ENCODE peak calls at places on chromosome 2, in eight cellular contexts. B is endodermal cell; N is ascending aorta; Q is mesenchymal stem cell; V is heart right ventricle; U is CD8-positive, alpha-beta memory T cell; D is neuronal stem cell; J is adrenal gland. P is an unnamed sample.

GRCh38 chr2:192827735-192828134 is 633.0 kb upstream of the TMEFF2 start:
- DNase-seq in B (peak; percentile 39), N (no peak), Q (no peak), V (no peak), U (no peak), D (no peak), J (no peak), P (no peak)

GRCh38 chr2:37569986-37570688 is 101.3 kb downstream of the CDC42EP3 start:
- DNase-seq in B (no peak), N (no peak), Q (no peak), V (no peak), U (no peak), D (no peak), J (no peak), P (no peak)

GRCh38 chr2:217943379-217944321 is 59.1 kb downstream of the TNS1 start:
- DNase-seq in B (peak; percentile 96), N (peak; percentile 92), Q (peak; percentile 74), V (peak; percentile 91), U (no peak), D (peak; percentile 50), J (peak; percentile 87), P (no peak)

GRCh38 chr2:222506230-222506934 is 82.0 kb downstream of the SGPP2 start:
- DNase-seq in B (no peak), N (no peak), Q (peak; percentile 23), V (no peak), U (no peak), D (no peak), J (no peak), P (no peak)

GRCh38 chr2:85810376-85811172 is 56.8 kb downstream of the ATOH8 start:
- DNase-seq in B (no peak), N (peak; percentile 65), Q (no peak), V (no peak), U (no peak), D (no peak), J (no peak), P (no peak)

GRCh38 chr2:240846881-240847601 is 21.6 kb upstream of the AGXT start:
- DNase-seq in B (no peak), N (no peak), Q (no peak), V (no peak), U (no peak), D (no peak), J (peak; percentile 34), P (no peak)

GRCh38 chr2:46917628-46918027 is 2.0 kb upstream of the MCFD2 start:
- DNase-seq in B (no peak), N (no peak), Q (no peak), V (no peak), U (no peak), D (no peak), J (no peak), P (no peak)

GRCh38 chr2:99615247-99615771 is 125.5 kb upstream of the REV1 start:
- DNase-seq in B (peak; percentile 79), N (no peak), Q (no peak), V (no peak), U (no peak), D (no peak), J (no peak), P (no peak)

GRCh38 chr2:69911985-69912563 is 2.8 kb upstream of the MXD1 start:
- DNase-seq in B (no peak), N (no peak), Q (peak; percentile 76), V (peak; percentile 27), U (no peak), D (peak; percentile 41), J (no peak), P (peak; percentile 37)

GRCh38 chr2:207253946-207254345 is 88.2 kb upstream of the KLF7 start:
- DNase-seq in B (no peak), N (peak; percentile 34), Q (peak; percentile 84), V (no peak), U (no peak), D (no peak), J (no peak), P (no peak)

GRCh38 chr2:84875213-84875560 is 5.7 kb downstream of the TRABD2A start:
- DNase-seq in B (peak; percentile 30), N (peak; percentile 38), Q (no peak), V (no peak), U (no peak), D (no peak), J (no peak), P (no peak)

GRCh38 chr2:191478754-191479679 is 198.9 kb upstream of the NABP1 start:
- DNase-seq in B (peak; percentile 70), N (no peak), Q (no peak), V (peak; percentile 57), U (no peak), D (peak; percentile 53), J (peak; percentile 62), P (no peak)

GRCh38 chr2:195105581-195105980 is 551.4 kb upstream of the SLC39A10 start:
- DNase-seq in B (no peak), N (no peak), Q (no peak), V (no peak), U (no peak), D (no peak), J (no peak), P (no peak)

GRCh38 chr2:159712929-159713575 is 746 bp downstream of the MARCHF7 start:
- DNase-seq in B (no peak), N (no peak), Q (peak; percentile 33), V (no peak), U (no peak), D (no peak), J (no peak), P (no peak)

GRCh38 chr2:28224648-28225471 is 167.8 kb upstream of the FOSL2 start:
- DNase-seq in B (peak; percentile 49), N (no peak), Q (peak; percentile 93), V (no peak), U (no peak), D (no peak), J (no peak), P (peak; percentile 37)

GRCh38 chr2:5325523-5325922 is 366.7 kb upstream of the SOX11 start:
- DNase-seq in B (no peak), N (no peak), Q (no peak), V (no peak), U (no peak), D (no peak), J (no peak), P (no peak)

GRCh38 chr2:167941604-167942003 is 305.8 kb downstream of the STK39 start:
- DNase-seq in B (no peak), N (no peak), Q (no peak), V (no peak), U (no peak), D (no peak), J (no peak), P (no peak)

GRCh38 chr2:209146682-209147320 is 277.0 kb upstream of the MAP2 start:
- DNase-seq in B (no peak), N (no peak), Q (no peak), V (no peak), U (no peak), D (no peak), J (peak; percentile 2), P (no peak)
- H3K4me3 ChIP-seq in B (no peak overlapping the region), N (no peak overlapping the region), Q (no peak overlapping the region), V (no peak overlapping the region), U (no peak overlapping the region), D (no peak overlapping the region), J (no peak overlapping the region), P (no peak overlapping the region)

DNA sequence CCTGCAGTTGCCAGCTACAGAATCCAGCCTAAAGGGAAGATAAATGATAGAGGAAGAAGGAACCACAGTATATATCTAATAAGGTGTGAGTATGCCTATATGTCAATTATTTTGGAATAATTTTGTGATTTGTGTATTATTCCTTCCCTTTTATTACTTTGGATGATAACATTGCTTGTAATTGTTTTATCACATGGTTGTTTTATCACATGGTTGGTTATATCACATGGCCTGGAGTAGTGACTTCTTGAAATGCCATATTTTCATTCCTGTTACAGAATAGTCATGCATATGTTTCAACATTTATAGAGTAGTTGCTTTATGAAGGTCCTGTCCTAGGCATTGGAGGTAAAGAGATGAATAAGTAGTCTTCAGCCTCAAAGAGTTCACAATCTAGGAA is 3.0 kb downstream of the AGPS start:
- DNase-seq in B (no peak), N (no peak), Q (no peak), V (no peak), U (no peak), D (no peak), J (no peak), P (no peak)
- H3K27ac ChIP-seq in B (no peak overlapping the region), N (no peak overlapping the region), Q (no peak overlapping the region), V (no peak overlapping the region), U (no peak overlapping the region), D (no peak overlapping the region), J (no peak overlapping the region), P (peak overlapping the region; percentile 34)

GRCh38 chr2:189179607-189179979 is at the start of gene COL5A2:
- DNase-seq in B (peak; percentile 80), N (peak; percentile 79), Q (peak; percentile 94), V (peak; percentile 50), U (no peak), D (peak; percentile 40), J (peak; percentile 52), P (peak; percentile 71)

GRCh38 chr2:189177441-189177840 is 2.1 kb downstream of the COL5A2 start:
- DNase-seq in B (no peak), N (no peak), Q (no peak), V (no peak), U (no peak), D (no peak), J (no peak), P (no peak)

GRCh38 chr2:189178726-189179606 is 595 bp downstream of the COL5A2 start:
- DNase-seq in B (peak; percentile 54), N (no peak), Q (peak; percentile 90), V (peak; percentile 13), U (no peak), D (peak; percentile 37), J (peak; percentile 10), P (no peak)

GRCh38 chr2:189178007-189178406 is 1.6 kb downstream of the COL5A2 start:
- DNase-seq in B (no peak), N (no peak), Q (peak; percentile 50), V (no peak), U (no peak), D (no peak), J (no peak), P (no peak)

GRCh38 chr2:189175869-189176431 is 3.6 kb downstream of the COL5A2 start:
- DNase-seq in B (no peak), N (no peak), Q (no peak), V (no peak), U (no peak), D (no peak), J (no peak), P (no peak)
- H3K4me3 ChIP-seq in B (peak overlapping the region; percentile 96), N (peak overlapping the region; percentile 87), Q (no peak overlapping the region), V (peak overlapping the region; percentile 57), U (no peak overlapping the region), D (no peak overlapping the region), J (no peak overlapping the region), P (peak overlapping the region; percentile 86)

DNA sequence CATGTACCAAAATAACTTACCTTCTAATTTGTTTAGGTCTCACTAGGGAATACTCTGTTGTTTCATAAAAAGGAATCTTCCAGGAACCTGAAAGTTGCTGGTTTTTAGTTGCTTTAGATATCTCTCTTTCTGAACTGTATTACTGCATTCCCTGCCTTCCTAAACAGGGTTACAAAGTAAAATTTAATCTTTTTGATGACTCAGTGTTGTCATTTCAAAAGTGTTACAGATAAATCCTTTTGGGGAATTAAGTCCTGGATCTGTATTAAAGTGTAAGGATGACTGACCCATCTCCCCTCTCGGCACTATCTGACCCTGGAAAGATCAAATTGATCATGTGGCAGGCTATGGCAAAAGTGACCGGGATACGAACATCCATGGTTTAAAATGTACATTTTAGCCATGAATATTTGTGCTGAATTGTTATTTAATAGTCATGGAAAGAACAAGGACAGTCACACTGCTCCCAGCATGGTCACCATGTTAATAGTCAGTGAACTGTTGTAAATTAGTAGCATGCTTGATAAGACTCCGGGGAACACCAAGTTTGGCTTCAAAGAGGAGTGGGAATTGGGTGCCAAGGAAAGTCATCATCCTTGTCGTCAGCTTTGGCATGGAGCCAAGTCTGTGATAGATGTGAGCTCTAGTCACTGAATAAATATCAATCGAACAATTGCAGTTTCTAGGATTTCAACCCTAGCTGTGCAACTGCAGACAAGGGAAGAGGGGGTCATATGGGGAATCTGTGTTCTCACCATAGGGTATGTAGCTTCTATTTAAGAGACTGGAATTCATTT is 4.2 kb downstream of the PLEKHA3 start:
- DNase-seq in B (no peak), N (no peak), Q (peak; percentile 15), V (peak; percentile 64), U (no peak), D (no peak), J (peak; percentile 81), P (no peak)
- H3K27ac ChIP-seq in B (no peak overlapping the region), N (no peak overlapping the region), Q (no peak overlapping the region), V (peak overlapping the region; percentile 45), U (no peak overlapping the region), D (no peak overlapping the region), J (peak overlapping the region; percentile 22), P (no peak overlapping the region)